ENCODE peak calls at places on chromosomes 4 and X, in eight cellular contexts. C, K, F, U, L, Z, E and Y are unnamed samples.
A peak's percentile ranks its signal among the peaks of the same experiment; 100 is the strongest.

GRCh38 chrX:154022108-154022507 is 2.4 kb upstream of the IRAK1 start:
- DNase-seq in C (no peak), K (no peak), F (no peak), U (no peak), L (no peak), Z (no peak), E (no peak), Y (peak; percentile 58)

GRCh38 chr4:76696109-76696508 is 201.8 kb downstream of the SOWAHB start:
- DNase-seq in C (peak; percentile 38), K (no peak), F (no peak), U (peak; percentile 93), L (no peak), Z (no peak), E (peak; percentile 35), Y (peak; percentile 67)

GRCh38 chr4:153781717-153782416 is 7.0 kb downstream of the SFRP2 start:
- DNase-seq in C (no peak), K (no peak), F (no peak), U (no peak), L (no peak), Z (no peak), E (no peak), Y (no peak)

GRCh38 chr4:72997409-72997808 is 72.1 kb downstream of the COX18 start:
- DNase-seq in C (no peak), K (no peak), F (no peak), U (no peak), L (no peak), Z (no peak), E (no peak), Y (no peak)

GRCh38 chrX:43560247-43560946 is 95.7 kb upstream of the MAOA start:
- DNase-seq in C (no peak), K (no peak), F (peak; percentile 38), U (no peak), L (peak; percentile 8), Z (no peak), E (no peak), Y (peak; percentile 9)

GRCh38 chr4:14180983-14181601 is 553.6 kb upstream of the BOD1L1 start:
- DNase-seq in C (no peak), K (no peak), F (no peak), U (no peak), L (no peak), Z (no peak), E (no peak), Y (no peak)

GRCh38 chr4:165537028-165537648 is 158.3 kb downstream of the CPE start:
- DNase-seq in C (peak; percentile 53), K (no peak), F (peak; percentile 14), U (no peak), L (peak; percentile 35), Z (peak; percentile 16), E (peak; percentile 35), Y (peak; percentile 61)

GRCh38 chr4:25310825-25311210 is 1.8 kb upstream of the ZCCHC4 start:
- DNase-seq in C (no peak), K (no peak), F (no peak), U (no peak), L (no peak), Z (no peak), E (no peak), Y (no peak)